ENCODE peak calls at places on chromosomes 6 and 20, in nine cellular contexts. K, X, L, G, R, D, N, Z and C are unnamed samples.

GRCh38 chr20:58112017-58112781 is 116.3 kb downstream of the ANKRD60 start:
- DNase-seq in N (no peak), Z (no peak), D (no peak), R (no peak), G (peak), X (no peak), K (peak), L (no peak), C (no peak)

GRCh38 chr20:38602185-38602581 is 574 bp downstream of the ARHGAP40 start:
- DNase-seq in Z (no peak), K (no peak), D (no peak), G (no peak), X (no peak), R (no peak), L (no peak), N (no peak), C (no peak)

GRCh38 chr6:151690303-151690702 is 117.2 kb upstream of the ESR1 start:
- DNase-seq in D (no peak), L (no peak), G (no peak), X (no peak), Z (no peak), N (no peak), R (no peak), K (peak), C (no peak)

GRCh38 chr6:79374308-79374707 is 139.8 kb upstream of the HMGN3 start:
- DNase-seq in L (no peak), N (no peak), K (no peak), Z (no peak), R (no peak), D (no peak), X (no peak), G (no peak), C (no peak)

GRCh38 chr20:44011251-44011940 is 96.7 kb downstream of the TOX2 start:
- DNase-seq in K (no peak), N (no peak), L (no peak), G (no peak), Z (no peak), X (no peak), R (no peak), D (no peak), C (no peak)

GRCh38 chr20:4067600-4068261 is 52.4 kb upstream of the RNF24 start:
- DNase-seq in Z (no peak), X (no peak), G (no peak), D (no peak), R (no peak), N (no peak), K (peak), L (no peak), C (no peak)

GRCh38 chr6:112400282-112400681 is 53.2 kb downstream of the RFPL4B start:
- DNase-seq in D (no peak), Z (no peak), K (no peak), X (no peak), L (no peak), R (no peak), N (no peak), G (no peak), C (no peak)

GRCh38 chr20:56634735-56635422 is 5.8 kb downstream of the TFAP2C start:
- DNase-seq in N (peak), X (no peak), L (no peak), G (no peak), D (no peak), Z (no peak), K (no peak), R (no peak), C (no peak)

GRCh38 chr6:151091571-151091970 is 148.2 kb upstream of the AKAP12 start:
- DNase-seq in X (no peak), N (no peak), Z (no peak), K (no peak), G (no peak), R (no peak), D (no peak), L (no peak), C (no peak)

GRCh38 chr6:152648090-152648489 is 10.9 kb upstream of the SYNE1 start:
- DNase-seq in D (no peak), G (no peak), K (peak), X (no peak), R (no peak), N (no peak), Z (no peak), L (no peak), C (no peak)

GRCh38 chr6:110113989-110114388 is 65.5 kb downstream of the WASF1 start:
- DNase-seq in K (no peak), R (no peak), N (no peak), D (no peak), X (no peak), Z (no peak), G (no peak), L (no peak), C (no peak)

GRCh38 chr6:144346719-144347446 is 61.7 kb downstream of the UTRN start:
- DNase-seq in N (no peak), X (no peak), K (peak), D (no peak), L (no peak), G (no peak), Z (no peak), R (no peak), C (no peak)

GRCh38 chr6:158715330-158716311 is 65.8 kb downstream of the SYTL3 start:
- DNase-seq in R (no peak), K (no peak), Z (no peak), G (no peak), D (no peak), N (peak), X (no peak), L (no peak), C (no peak)

GRCh38 chr6:106182455-106182854 is 96.3 kb downstream of the PRDM1 start:
- DNase-seq in Z (no peak), R (no peak), G (no peak), N (no peak), L (no peak), K (peak), D (no peak), X (no peak), C (no peak)

GRCh38 chr6:162363757-162364156 is 363.8 kb downstream of the PRKN start:
- DNase-seq in Z (no peak), N (no peak), L (no peak), G (no peak), R (no peak), K (peak), D (no peak), X (no peak), C (no peak)

GRCh38 chr20:53750827-53751393 is 157.3 kb upstream of the ZNF217 start:
- DNase-seq in X (peak), G (no peak), K (peak), Z (no peak), D (no peak), L (no peak), R (no peak), N (peak), C (peak)

GRCh38 chr20:47786763-47787107 is 1.5 kb upstream of the SULF2 start:
- DNase-seq in D (no peak), R (no peak), X (no peak), L (no peak), G (no peak), K (no peak), N (no peak), Z (no peak), C (no peak)
- TF ChIP-seq CTCF in D (peak), R (no peak), X (no peak), L (no peak), G (no peak), K (no peak), N (no peak), Z (no peak), C (no peak)

DNA sequence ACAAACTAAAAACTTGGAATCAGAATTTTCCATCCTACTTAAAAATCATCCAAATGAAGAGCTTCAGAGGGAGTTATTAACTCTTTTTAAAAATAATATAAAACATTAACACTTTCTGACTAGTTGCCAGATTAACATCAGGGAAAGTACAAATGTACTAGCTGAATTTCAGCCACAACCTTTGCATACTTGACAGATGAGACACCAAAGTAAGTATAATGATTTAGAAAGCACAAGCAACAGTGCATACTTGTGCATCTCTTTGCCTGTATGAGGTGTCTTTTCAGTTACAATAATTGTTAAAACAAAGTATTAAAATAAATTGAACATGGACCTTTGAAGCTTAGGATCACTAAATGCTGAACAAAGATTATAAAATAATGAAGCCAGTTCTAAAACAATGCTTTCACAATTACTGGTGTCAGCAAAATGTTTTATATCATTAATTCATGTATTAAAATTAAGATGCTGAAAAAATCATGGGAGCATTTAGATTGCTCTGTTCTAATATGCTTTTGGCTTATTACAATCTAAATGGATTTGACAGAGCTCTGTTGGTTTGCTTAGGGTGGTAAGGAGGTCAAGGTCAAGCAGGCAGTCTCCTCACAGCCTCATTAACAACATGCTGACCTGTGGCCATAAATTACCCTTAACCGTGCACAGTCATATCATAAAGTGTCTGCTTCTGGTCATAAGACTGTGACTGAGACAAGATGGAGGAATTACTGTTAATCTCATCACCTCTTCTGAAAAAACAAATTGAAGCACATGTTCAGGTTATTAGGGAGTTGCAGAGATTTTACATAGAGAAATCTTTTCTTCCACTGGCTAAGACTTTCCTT is 15.1 kb downstream of the RNF217 start:
- DNase-seq in K (no peak), Z (no peak), R (no peak), D (no peak), X (no peak), N (no peak), L (no peak), G (no peak), C (no peak)
- TF ChIP-seq CTCF in K (no peak), Z (no peak), R (no peak), D (no peak), X (no peak), N (no peak), L (no peak), G (no peak), C (no peak)

GRCh38 chr6:135257641-135258405 is 76.7 kb downstream of the MYB start:
- DNase-seq in N (no peak), G (peak), K (no peak), R (no peak), L (no peak), Z (no peak), D (no peak), X (no peak), C (no peak)
- TF ChIP-seq CTCF in N (no peak), G (peak), K (peak), R (no peak), L (no peak), Z (no peak), D (no peak), X (no peak), C (no peak)

DNA sequence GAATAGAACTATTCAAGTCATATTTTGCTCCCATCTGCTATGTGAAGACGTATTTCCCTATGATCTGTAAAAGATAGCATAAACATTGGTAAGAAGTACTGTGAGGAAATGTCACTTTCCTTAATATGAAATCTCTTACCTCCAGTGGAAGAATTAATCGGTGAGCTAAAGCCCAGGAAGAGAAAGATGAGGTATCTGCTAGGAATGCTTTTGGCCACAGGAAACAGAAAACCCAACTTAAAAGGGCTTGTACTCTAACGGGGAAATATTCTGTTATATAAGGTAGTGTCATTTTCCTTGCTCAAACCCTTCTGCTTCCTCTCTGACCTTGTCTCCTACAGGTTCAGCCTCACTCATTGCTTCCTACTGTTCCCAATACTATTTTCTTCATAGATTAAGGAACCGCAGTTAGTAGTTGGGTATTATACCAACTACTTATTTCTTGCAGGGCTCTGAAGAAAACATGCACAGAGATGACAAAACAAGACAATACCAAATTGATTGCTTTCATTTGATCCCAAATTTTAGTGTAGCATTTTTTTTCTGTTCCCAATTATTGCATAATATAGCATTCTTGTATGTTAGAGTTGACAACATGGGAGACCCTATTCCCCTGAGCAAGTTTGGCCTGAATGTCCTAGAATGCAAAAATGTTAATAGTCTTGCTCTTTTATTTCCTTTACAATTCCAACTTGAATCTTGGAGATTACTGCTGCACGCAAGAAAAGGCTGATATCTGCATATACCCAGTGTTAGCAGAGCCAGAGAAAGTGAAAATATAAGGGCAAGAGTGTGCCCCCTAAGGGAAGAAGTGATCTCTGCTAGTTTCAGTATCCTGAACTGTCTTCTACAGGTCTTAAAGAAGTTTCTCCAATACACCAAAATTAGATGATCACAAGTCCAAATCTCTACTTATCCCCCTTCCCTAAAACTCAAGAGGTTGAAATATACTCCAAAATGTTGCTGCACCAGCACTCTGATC is 65.3 kb downstream of the AFG1L start:
- DNase-seq in N (no peak), Z (no peak), X (no peak), R (no peak), G (no peak), L (no peak), D (no peak), K (peak), C (no peak)
- TF ChIP-seq CTCF in N (no peak), Z (no peak), X (no peak), R (no peak), G (peak), L (no peak), D (no peak), K (peak), C (no peak)

DNA sequence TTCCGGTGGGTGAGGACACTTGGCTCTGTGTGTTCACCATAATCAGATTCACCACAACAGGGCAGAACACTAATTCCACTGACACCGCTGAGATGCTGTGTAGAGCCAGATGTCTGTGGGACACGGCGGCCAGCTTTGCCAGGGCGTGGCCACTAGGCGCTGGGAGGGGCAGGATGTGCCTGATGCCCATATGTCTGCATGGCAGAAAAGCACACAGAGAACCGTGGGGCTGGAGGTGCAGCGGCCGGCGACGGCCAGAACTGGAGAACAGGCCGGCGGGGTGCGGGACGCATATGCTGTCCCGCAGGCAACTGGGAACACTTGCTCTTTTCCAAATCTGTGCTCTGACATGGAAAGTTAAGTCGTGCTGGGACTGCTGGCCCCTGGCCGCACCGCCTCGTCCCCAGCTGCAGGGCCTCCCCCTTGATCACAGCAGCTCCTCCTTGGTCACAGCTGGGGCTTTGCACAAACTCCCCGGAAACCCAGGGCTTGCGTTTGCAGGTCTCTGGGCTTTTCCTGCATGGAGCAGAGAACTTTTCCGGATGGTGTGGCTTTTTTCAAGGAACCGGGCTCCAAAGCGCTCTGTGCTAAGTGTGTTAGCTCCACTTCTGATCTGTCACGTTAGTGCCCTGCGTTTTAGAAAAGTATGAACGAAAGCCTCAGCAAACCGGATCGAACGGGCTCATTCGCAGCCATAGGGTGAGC is 31.1 kb downstream of the NTSR1 start:
- DNase-seq in G (no peak), X (no peak), L (no peak), Z (peak), D (no peak), N (peak), K (no peak), R (no peak), C (peak)
- TF ChIP-seq CTCF in G (no peak), X (no peak), L (no peak), Z (no peak), D (no peak), N (no peak), K (no peak), R (no peak), C (no peak)

GRCh38 chr6:20658053-20658452 is 123.8 kb downstream of the CDKAL1 start:
- DNase-seq in G (no peak), N (no peak), R (no peak), K (no peak), D (no peak), Z (no peak), X (no peak), L (no peak), C (no peak)

GRCh38 chr6:20655317-20655716 is 121.1 kb downstream of the CDKAL1 start:
- DNase-seq in Z (no peak), G (no peak), X (no peak), K (peak), R (no peak), N (no peak), D (no peak), L (no peak), C (no peak)

GRCh38 chr6:20657274-20657800 is 123.1 kb downstream of the CDKAL1 start:
- DNase-seq in G (no peak), K (peak), X (no peak), D (no peak), Z (no peak), N (no peak), R (no peak), L (no peak), C (no peak)

GRCh38 chr6:20652276-20652675 is 118.0 kb downstream of the CDKAL1 start:
- DNase-seq in D (no peak), L (no peak), N (no peak), X (no peak), G (no peak), R (no peak), K (no peak), Z (no peak), C (no peak)

GRCh38 chr6:20652691-20653479 is 118.6 kb downstream of the CDKAL1 start:
- DNase-seq in L (no peak), X (no peak), D (no peak), Z (no peak), K (peak), G (no peak), R (no peak), N (no peak), C (no peak)
- TF ChIP-seq CTCF in L (no peak), X (no peak), D (no peak), Z (no peak), K (no peak), G (no peak), R (no peak), N (no peak), C (no peak)